ENCODE peak calls at places on chromosomes 5 and 9, in five cellular contexts. R is RPMI7951, Q is NCI-H1930, J is head of caudate nucleus, V is NCI-H510A. E is an unnamed sample.

GRCh38 chr9:6764570-6765334 is 7.0 kb downstream of the KDM4C start:
- DNase-seq in R (no peak), Q (no peak), J (no peak), V (no peak), E (no peak)

GRCh38 chr5:31768784-31769183 is 129.9 kb downstream of the PDZD2 start:
- DNase-seq in R (no peak), Q (no peak), J (no peak), V (no peak), E (no peak)

GRCh38 chr5:321233-321725 is at the start of gene AHRR:
- DNase-seq in R (peak), Q (peak), J (no peak), V (peak), E (no peak)

GRCh38 chr9:89482056-89482784 is 15.7 kb downstream of the SEMA4D start:
- DNase-seq in R (no peak), Q (no peak), J (no peak), V (no peak), E (no peak)

GRCh38 chr5:135222771-135223170 is 176.3 kb downstream of the MACROH2A1 start:
- DNase-seq in R (no peak), Q (no peak), J (no peak), V (no peak), E (no peak)

GRCh38 chr9:79581794-79582193 is 10.0 kb downstream of the TLE4 start:
- DNase-seq in R (peak), Q (no peak), J (no peak), V (no peak), E (peak)

GRCh38 chr5:104977530-104977929 is 1414.9 kb upstream of the NUDT12 start:
- DNase-seq in R (no peak), Q (no peak), J (no peak), V (peak), E (no peak)

GRCh38 chr5:174335682-174336364 is 290.3 kb downstream of the NSG2 start:
- DNase-seq in R (peak), Q (no peak), J (no peak), V (no peak), E (no peak)

GRCh38 chr5:113293068-113293571 is 141.7 kb downstream of the TSSK1B start:
- DNase-seq in R (peak), Q (no peak), J (no peak), V (no peak), E (no peak)

GRCh38 chr5:42784132-42784531 is 27.5 kb downstream of the CCDC152 start:
- DNase-seq in R (no peak), Q (no peak), J (no peak), V (no peak), E (peak)

GRCh38 chr5:127878174-127878750 is 175.1 kb downstream of the CCDC192 start:
- DNase-seq in R (peak), Q (no peak), J (no peak), V (no peak), E (peak)

GRCh38 chr5:174837919-174838902 is 113.8 kb downstream of the MSX2 start:
- DNase-seq in R (peak), Q (no peak), J (peak), V (no peak), E (no peak)

GRCh38 chr5:72855821-72856220 is 39.4 kb downstream of the TNPO1 start:
- DNase-seq in R (no peak), Q (no peak), J (no peak), V (no peak), E (no peak)

GRCh38 chr5:176625966-176626875 is 4.1 kb downstream of the SNCB start:
- DNase-seq in R (no peak), Q (no peak), J (no peak), V (no peak), E (no peak)

E was measured in foreskin melanocyte.